ENCODE peak calls at places on chromosome 9, in nine cellular contexts. Q is caudate nucleus; W is stimulated activated CD4-positive, alpha-beta T cell treated with anti-CD3 and anti-CD28 coated beads, Interleukin-2, amount 100 ng/mL, for 48 hours; P is IMR-90; K is GM04504; X is NCI-H345; D is EH; N is A673; M is Karpas-422. J is an unnamed sample.

GRCh38 chr9:86944974-86945867 is 2.1 kb downstream of the GAS1 start:
- DNase-seq in Q (peak), W (no peak), P (peak), K (no peak), X (no peak), D (peak), N (peak), M (no peak), J (peak)

GRCh38 chr9:16371306-16371705 is 499.2 kb downstream of the BNC2 start:
- DNase-seq in Q (no peak), W (no peak), P (no peak), K (no peak), X (no peak), D (no peak), N (no peak), M (peak), J (no peak)

GRCh38 chr9:110440161-110440560 is 102.5 kb upstream of the TXNDC8 start:
- DNase-seq in Q (no peak), W (no peak), P (peak), K (peak), X (no peak), D (peak), N (no peak), M (no peak), J (no peak)

GRCh38 chr9:121686930-121687541 is 35.6 kb downstream of the DAB2IP start:
- DNase-seq in Q (peak), W (peak), P (peak), K (no peak), X (peak), D (peak), N (peak), M (peak), J (peak)

GRCh38 chr9:137411260-137411659 is 11.7 kb downstream of the EXD3 start:
- DNase-seq in Q (no peak), W (no peak), P (no peak), K (no peak), X (no peak), D (peak), N (no peak), M (no peak), J (no peak)

GRCh38 chr9:3492214-3492613 is 33.6 kb downstream of the RFX3 start:
- DNase-seq in Q (no peak), W (no peak), P (no peak), K (no peak), X (no peak), D (no peak), N (no peak), M (no peak), J (no peak)

GRCh38 chr9:19379697-19380046 is 364 bp downstream of the RPS6 start:
- DNase-seq in Q (no peak), W (no peak), P (peak), K (peak), X (peak), D (no peak), N (no peak), M (no peak), J (no peak)

GRCh38 chr9:87678650-87679355 is 47.1 kb upstream of the CTSL start:
- DNase-seq in Q (peak), W (peak), P (peak), K (peak), X (peak), D (peak), N (peak), M (peak), J (peak)

GRCh38 chr9:113955076-113955752 is 79.1 kb downstream of the ZNF618 start:
- DNase-seq in Q (no peak), W (no peak), P (peak), K (peak), X (no peak), D (peak), N (peak), M (no peak), J (no peak)

GRCh38 chr9:134193912-134194535 is 29.7 kb upstream of the RNU6ATAC start:
- DNase-seq in Q (no peak), W (no peak), P (no peak), K (no peak), X (no peak), D (no peak), N (no peak), M (no peak), J (no peak)

J was measured in neural crest cell.